ENCODE peak calls at places on chromosomes 5 and 9, in eight cellular contexts. One of them, this sample, is unnamed.

GRCh38 chr5:128579669-128580068 is 41.6 kb upstream of the FBN2 start:
- DNase-seq in AG10803: no peak
- DNase-seq in COLO829: no peak
- DNase-seq in fibroblast of gingiva: peak
- DNase-seq in T1000: no peak
- DNase-seq in IMR-90: peak
- DNase-seq in SW480: no peak
- DNase-seq in AG04449: no peak
- DNase-seq in this sample: no peak

GRCh38 chr5:180078348-180078747 is 6.8 kb upstream of the RNF130 start:
- DNase-seq in AG10803: no peak
- DNase-seq in COLO829: no peak
- DNase-seq in fibroblast of gingiva: no peak
- DNase-seq in T1000: no peak
- DNase-seq in IMR-90: no peak
- DNase-seq in SW480: no peak
- DNase-seq in AG04449: no peak
- DNase-seq in this sample: no peak

GRCh38 chr5:27482663-27483062 is 444.3 kb upstream of the CDH9 start:
- DNase-seq in AG10803: no peak
- DNase-seq in COLO829: no peak
- DNase-seq in fibroblast of gingiva: no peak
- DNase-seq in T1000: no peak
- DNase-seq in IMR-90: no peak
- DNase-seq in SW480: no peak
- DNase-seq in AG04449: no peak
- DNase-seq in this sample: no peak

GRCh38 chr5:76582252-76583162 is 40.7 kb downstream of the F2RL2 start:
- DNase-seq in AG10803: no peak
- DNase-seq in COLO829: no peak
- DNase-seq in fibroblast of gingiva: no peak
- DNase-seq in T1000: no peak
- DNase-seq in IMR-90: peak
- DNase-seq in SW480: no peak
- DNase-seq in AG04449: no peak
- DNase-seq in this sample: no peak

GRCh38 chr5:115439042-115439441 is 105.5 kb downstream of the FEM1C start:
- DNase-seq in AG10803: peak
- DNase-seq in COLO829: no peak
- DNase-seq in fibroblast of gingiva: no peak
- DNase-seq in T1000: no peak
- DNase-seq in IMR-90: no peak
- DNase-seq in SW480: no peak
- DNase-seq in AG04449: no peak
- DNase-seq in this sample: no peak

GRCh38 chr9:136714096-136714875 is 1.9 kb downstream of the DIPK1B start:
- DNase-seq in AG10803: no peak
- DNase-seq in COLO829: no peak
- DNase-seq in fibroblast of gingiva: no peak
- DNase-seq in T1000: no peak
- DNase-seq in IMR-90: no peak
- DNase-seq in SW480: no peak
- DNase-seq in AG04449: no peak
- DNase-seq in this sample: peak

GRCh38 chr5:93800988-93801811 is 59.8 kb upstream of the POU5F2 start:
- DNase-seq in AG10803: peak
- DNase-seq in COLO829: peak
- DNase-seq in fibroblast of gingiva: peak
- DNase-seq in T1000: no peak
- DNase-seq in IMR-90: peak
- DNase-seq in SW480: no peak
- DNase-seq in AG04449: no peak
- DNase-seq in this sample: no peak

GRCh38 chr9:101445353-101446029 is 9.9 kb upstream of the ALDOB start:
- DNase-seq in AG10803: peak
- DNase-seq in COLO829: no peak
- DNase-seq in fibroblast of gingiva: no peak
- DNase-seq in T1000: no peak
- DNase-seq in IMR-90: peak
- DNase-seq in SW480: no peak
- DNase-seq in AG04449: no peak
- DNase-seq in this sample: no peak

GRCh38 chr5:1963358-1963757 is 80.6 kb upstream of the IRX4 start:
- DNase-seq in AG10803: no peak
- DNase-seq in COLO829: no peak
- DNase-seq in fibroblast of gingiva: no peak
- DNase-seq in T1000: no peak
- DNase-seq in IMR-90: no peak
- DNase-seq in SW480: no peak
- DNase-seq in AG04449: no peak
- DNase-seq in this sample: no peak

GRCh38 chr9:134658378-134658955 is 16.9 kb downstream of the COL5A1 start:
- DNase-seq in AG10803: no peak
- DNase-seq in COLO829: no peak
- DNase-seq in fibroblast of gingiva: no peak
- DNase-seq in T1000: no peak
- DNase-seq in IMR-90: no peak
- DNase-seq in SW480: no peak
- DNase-seq in AG04449: no peak
- DNase-seq in this sample: peak

GRCh38 chr5:173812811-173813550 is 75.2 kb upstream of the CPEB4 start:
- DNase-seq in AG10803: peak
- DNase-seq in COLO829: no peak
- DNase-seq in fibroblast of gingiva: peak
- DNase-seq in T1000: no peak
- DNase-seq in IMR-90: peak
- DNase-seq in SW480: no peak
- DNase-seq in AG04449: no peak
- DNase-seq in this sample: no peak

GRCh38 chr5:77867194-77867691 is 91.1 kb upstream of the TBCA start:
- DNase-seq in AG10803: peak
- DNase-seq in COLO829: peak
- DNase-seq in fibroblast of gingiva: peak
- DNase-seq in T1000: no peak
- DNase-seq in IMR-90: peak
- DNase-seq in SW480: no peak
- DNase-seq in AG04449: no peak
- DNase-seq in this sample: no peak

GRCh38 chr5:21419383-21419782 is 1431.4 kb upstream of the CDH18 start:
- DNase-seq in AG10803: no peak
- DNase-seq in COLO829: no peak
- DNase-seq in fibroblast of gingiva: no peak
- DNase-seq in T1000: no peak
- DNase-seq in IMR-90: no peak
- DNase-seq in SW480: no peak
- DNase-seq in AG04449: no peak
- DNase-seq in this sample: no peak

GRCh38 chr9:136225748-136226679 is 19.6 kb downstream of the QSOX2 start:
- DNase-seq in AG10803: peak
- DNase-seq in COLO829: peak
- DNase-seq in fibroblast of gingiva: peak
- DNase-seq in T1000: no peak
- DNase-seq in IMR-90: peak
- DNase-seq in SW480: peak
- DNase-seq in AG04449: no peak
- DNase-seq in this sample: peak